ENCODE peak calls at places on chromosomes 7 and 10, in nine cellular contexts. Q, P, X, Y, T, O, L, G and S are unnamed samples.

GRCh38 chr10:31768467-31768866 is 160.2 kb downstream of the ARHGAP12 start:
- DNase-seq in Q (no peak), P (no peak), X (no peak), Y (no peak), T (no peak), O (no peak), L (no peak), G (no peak), S (no peak)

GRCh38 chr7:36633377-36633776 is 90.9 kb downstream of the AOAH start:
- DNase-seq in Q (no peak), P (no peak), X (no peak), Y (no peak), T (no peak), O (no peak), L (no peak), G (no peak), S (peak; percentile 81)

GRCh38 chr7:43784030-43785001 is 25.8 kb downstream of the BLVRA start:
- DNase-seq in Q (no peak), P (no peak), X (peak; percentile 35), Y (peak; percentile 22), T (no peak), O (no peak), L (no peak), G (no peak), S (no peak)

GRCh38 chr7:50591480-50592438 is 26.6 kb upstream of the DDC start:
- DNase-seq in Q (no peak), P (peak; percentile 53), X (no peak), Y (no peak), T (no peak), O (no peak), L (no peak), G (no peak), S (no peak)

GRCh38 chr7:45691155-45691656 is 117.0 kb downstream of the ADCY1 start:
- DNase-seq in Q (no peak), P (no peak), X (no peak), Y (no peak), T (peak; percentile 72), O (no peak), L (no peak), G (no peak), S (no peak)

GRCh38 chr7:151233111-151233701 is 923 bp downstream of the CHPF2 start:
- DNase-seq in Q (no peak), P (peak; percentile 86), X (peak; percentile 91), Y (peak; percentile 78), T (peak; percentile 45), O (no peak), L (no peak), G (peak; percentile 38), S (no peak)

GRCh38 chr7:75732764-75733630 is 5.7 kb downstream of the HIP1 start:
- DNase-seq in Q (no peak), P (no peak), X (no peak), Y (peak; percentile 84), T (no peak), O (no peak), L (no peak), G (peak; percentile 63), S (no peak)

GRCh38 chr10:102231357-102232318 is 5.5 kb downstream of the ELOVL3 start:
- DNase-seq in Q (peak; percentile 56), P (peak; percentile 92), X (peak; percentile 70), Y (no peak), T (peak; percentile 45), O (peak; percentile 78), L (peak; percentile 43), G (no peak), S (peak; percentile 83)

DNA sequence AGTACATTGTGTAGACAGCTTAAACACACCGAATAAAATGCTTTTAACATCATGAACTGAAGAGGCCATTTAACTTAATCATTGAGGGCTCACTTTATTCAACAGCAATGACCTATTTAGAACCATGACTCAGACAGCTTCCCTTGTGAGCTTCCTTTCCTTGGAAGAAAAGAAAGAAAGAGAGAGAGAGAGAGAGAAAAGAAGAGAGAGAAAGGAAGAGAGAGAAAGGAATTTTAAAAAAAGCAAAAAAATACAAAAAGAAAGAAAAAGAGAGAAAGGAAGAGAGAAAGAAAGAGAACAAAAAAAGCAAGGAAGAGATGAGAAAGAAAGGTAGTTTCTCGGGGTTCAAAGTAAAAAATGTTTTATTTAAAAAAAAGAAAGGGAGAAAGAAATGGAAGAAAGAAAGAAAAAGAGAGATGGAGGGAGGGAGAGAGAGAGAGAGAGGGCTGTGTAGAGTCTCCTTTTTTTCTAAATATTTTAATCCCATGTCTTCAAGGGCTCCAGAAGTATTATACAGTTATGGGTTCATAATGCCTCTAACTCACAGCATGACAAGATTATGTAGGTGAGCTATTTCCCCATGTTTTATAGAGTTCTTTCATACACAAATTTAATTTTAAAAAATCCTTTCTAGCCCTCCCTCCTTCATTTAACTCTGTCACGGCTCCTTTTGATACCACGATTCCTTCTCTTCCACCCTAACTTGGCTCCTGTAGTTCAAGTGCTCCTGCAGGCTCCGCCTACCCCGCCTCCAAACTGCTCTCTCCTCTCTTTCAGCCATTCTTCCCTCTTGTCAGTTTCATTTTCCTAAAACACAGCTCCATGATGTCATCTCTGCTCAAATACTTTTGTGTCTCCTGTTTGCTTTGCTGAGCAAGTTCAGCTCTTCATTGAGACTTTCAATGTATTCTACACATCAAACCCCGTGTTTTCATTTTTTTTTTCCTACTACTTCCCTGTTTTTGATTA is 85.5 kb downstream of the PRTFDC1 start:
- DNase-seq in Q (peak; percentile 72), P (peak; percentile 83), X (no peak), Y (peak; percentile 44), T (peak; percentile 28), O (no peak), L (no peak), G (no peak), S (peak; percentile 46)
- TF ChIP-seq CTCF in Q (no peak), P (no peak), X (no peak), Y (no peak), T (no peak), O (no peak), L (no peak), G (no peak), S (no peak)

GRCh38 chr7:142533920-142534319 is 215.4 kb upstream of the PRSS1 start:
- DNase-seq in Q (no peak), P (no peak), X (no peak), Y (no peak), T (no peak), O (no peak), L (no peak), G (no peak), S (no peak)

GRCh38 chr7:142523821-142524460 is 225.3 kb upstream of the PRSS1 start:
- DNase-seq in Q (no peak), P (no peak), X (no peak), Y (no peak), T (no peak), O (no peak), L (no peak), G (no peak), S (no peak)

GRCh38 chr7:142534726-142535122 is 214.5 kb upstream of the PRSS1 start:
- DNase-seq in Q (no peak), P (no peak), X (no peak), Y (no peak), T (no peak), O (no peak), L (no peak), G (no peak), S (no peak)

DNA sequence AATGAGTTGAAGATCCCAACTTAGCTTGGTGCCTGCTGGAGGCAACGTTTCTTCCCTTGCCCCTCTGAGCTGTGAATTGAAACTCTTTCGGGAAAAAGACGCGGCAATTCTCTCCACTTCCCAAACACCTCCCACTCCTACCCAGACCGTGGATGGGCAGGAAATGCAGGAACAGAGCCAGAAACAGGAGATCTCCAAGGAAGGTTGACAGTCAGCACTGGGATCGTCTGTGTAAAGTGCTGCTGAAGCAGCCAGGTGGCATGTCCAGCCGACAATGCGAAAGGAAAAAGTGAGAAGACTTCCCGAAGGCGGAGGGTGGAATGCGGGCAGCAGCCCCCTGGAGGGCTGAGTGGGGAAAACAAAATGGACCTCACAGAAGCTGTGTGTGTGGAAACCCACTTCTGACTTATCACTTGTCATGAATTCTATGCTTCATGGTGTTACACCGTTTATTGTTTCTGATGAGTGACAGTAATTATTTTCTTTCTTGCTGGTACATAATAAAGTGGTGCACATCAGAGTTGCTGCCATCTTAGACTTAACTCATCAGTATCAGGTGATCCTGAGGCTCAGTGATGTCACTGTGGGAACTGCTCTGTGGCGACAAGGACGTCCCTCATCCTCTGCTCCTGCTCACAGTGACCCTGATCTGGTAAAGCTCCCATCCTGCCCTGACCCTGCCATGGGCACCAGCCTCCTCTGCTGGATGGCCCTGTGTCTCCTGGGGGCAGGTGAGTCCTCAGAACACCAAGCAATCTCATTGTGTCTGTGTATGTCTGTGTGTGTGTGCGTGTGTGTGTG is 220.5 kb upstream of the PRSS1 start:
- DNase-seq in Q (no peak), P (no peak), X (no peak), Y (no peak), T (no peak), O (no peak), L (no peak), G (no peak), S (no peak)
- TF ChIP-seq CTCF in Q (no peak), P (no peak), X (no peak), Y (peak; percentile 31), T (no peak), O (no peak), L (no peak), G (no peak), S (peak; percentile 22)

GRCh38 chr10:97017474-97017903 is 168.3 kb downstream of the SLIT1 start:
- DNase-seq in Q (no peak), P (peak; percentile 23), X (no peak), Y (no peak), T (no peak), O (no peak), L (no peak), G (no peak), S (peak; percentile 30)
- TF ChIP-seq CTCF in Q (no peak), P (no peak), X (no peak), Y (no peak), T (no peak), O (no peak), L (no peak), G (no peak), S (no peak)

GRCh38 chr10:93222211-93222754 is 148.6 kb downstream of the CYP26A1 start:
- DNase-seq in Q (no peak), P (no peak), X (no peak), Y (no peak), T (no peak), O (no peak), L (no peak), G (no peak), S (no peak)

GRCh38 chr10:93225938-93226337 is 152.2 kb downstream of the CYP26A1 start:
- DNase-seq in Q (no peak), P (no peak), X (no peak), Y (no peak), T (no peak), O (no peak), L (no peak), G (no peak), S (no peak)

GRCh38 chr10:93223336-93223735 is 149.6 kb downstream of the CYP26A1 start:
- DNase-seq in Q (no peak), P (no peak), X (no peak), Y (no peak), T (no peak), O (no peak), L (no peak), G (no peak), S (no peak)

GRCh38 chr10:93222876-93223275 is 149.2 kb downstream of the CYP26A1 start:
- DNase-seq in Q (no peak), P (no peak), X (no peak), Y (no peak), T (no peak), O (no peak), L (no peak), G (no peak), S (no peak)

DNA sequence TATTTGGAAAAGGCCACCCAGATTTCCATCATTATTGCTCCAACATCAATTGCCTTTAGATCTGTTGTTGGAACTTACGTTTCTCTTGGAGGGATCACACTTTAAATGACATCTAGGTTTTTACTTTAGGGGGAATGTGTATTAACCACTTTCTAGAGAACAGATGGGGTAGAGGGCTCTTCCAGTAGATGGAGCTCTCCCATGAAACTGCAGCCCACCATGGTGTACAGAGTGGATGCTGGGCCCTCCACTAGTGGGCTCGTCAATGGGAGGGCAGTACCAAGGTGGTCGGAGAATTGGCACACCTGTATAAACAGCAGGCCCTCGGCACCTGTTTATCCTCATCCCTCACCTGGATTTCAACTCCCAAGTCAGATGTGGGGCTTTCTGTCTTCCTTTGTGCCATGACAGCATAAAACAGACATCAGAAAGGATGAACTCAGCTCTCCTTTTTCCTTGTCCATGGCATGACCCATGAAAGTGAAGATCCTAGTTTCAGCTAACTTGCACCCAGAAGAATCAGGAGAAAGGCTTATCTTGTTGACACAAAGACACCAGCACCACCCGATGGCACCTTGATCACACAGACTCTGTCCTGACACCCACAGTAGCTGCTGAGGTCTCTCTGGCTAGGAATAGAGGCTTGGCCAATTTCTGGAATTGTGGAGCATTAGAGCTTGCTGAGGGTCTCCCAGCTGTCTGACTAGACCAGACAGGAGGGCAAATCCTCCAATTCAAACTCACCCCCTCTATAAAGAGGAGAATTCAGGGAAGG is 150.5 kb downstream of the CYP26A1 start:
- DNase-seq in Q (no peak), P (no peak), X (peak; percentile 41), Y (no peak), T (no peak), O (no peak), L (no peak), G (no peak), S (no peak)
- TF ChIP-seq CTCF in Q (no peak), P (no peak), X (peak; percentile 45), Y (peak; percentile 10), T (no peak), O (no peak), L (no peak), G (no peak), S (peak; percentile 45)